ENCODE peak calls at places on chromosomes 13 and 19, in four cellular contexts. One of them, this sample, is unnamed.

GRCh38 chr13:31046711-31047279 is 114.3 kb downstream of the TEX26 start:
- DNase-seq in fibroblast of lung: peak; percentile 53
- DNase-seq in aorta: no peak
- DNase-seq in amniotic stem cell: no peak
- DNase-seq in this sample: no peak

GRCh38 chr13:30711837-30712236 is 23.5 kb upstream of the ALOX5AP start:
- DNase-seq in fibroblast of lung: no peak
- DNase-seq in aorta: no peak
- DNase-seq in amniotic stem cell: no peak
- DNase-seq in this sample: no peak

GRCh38 chr13:29100739-29101138 is 280.6 kb downstream of the MTUS2 start:
- DNase-seq in fibroblast of lung: no peak
- DNase-seq in aorta: no peak
- DNase-seq in amniotic stem cell: no peak
- DNase-seq in this sample: no peak

GRCh38 chr13:108463365-108463764 is 166.0 kb upstream of the MYO16 start:
- DNase-seq in fibroblast of lung: peak; percentile 97
- DNase-seq in aorta: no peak
- DNase-seq in amniotic stem cell: peak; percentile 71
- DNase-seq in this sample: no peak

GRCh38 chr13:60583911-60584753 is 187.1 kb downstream of the TDRD3 start:
- DNase-seq in fibroblast of lung: peak; percentile 94
- DNase-seq in aorta: no peak
- DNase-seq in amniotic stem cell: no peak
- DNase-seq in this sample: no peak

GRCh38 chr19:46388311-46389095 is 24.9 kb downstream of the CCDC8 start:
- DNase-seq in fibroblast of lung: no peak
- DNase-seq in aorta: peak; percentile 36
- DNase-seq in amniotic stem cell: no peak
- DNase-seq in this sample: peak; percentile 57

GRCh38 chr19:17910776-17911360 is 21.9 kb upstream of the CCDC124 start:
- DNase-seq in fibroblast of lung: no peak
- DNase-seq in aorta: no peak
- DNase-seq in amniotic stem cell: no peak
- DNase-seq in this sample: no peak

GRCh38 chr19:54521022-54521859 is 18.6 kb downstream of the LAIR2 start:
- DNase-seq in fibroblast of lung: no peak
- DNase-seq in aorta: no peak
- DNase-seq in amniotic stem cell: no peak
- DNase-seq in this sample: no peak

GRCh38 chr13:70188567-70188966 is 80.3 kb upstream of the KLHL1 start:
- DNase-seq in fibroblast of lung: no peak
- DNase-seq in aorta: no peak
- DNase-seq in amniotic stem cell: no peak
- DNase-seq in this sample: no peak

This sample was measured in RWPE2.